ENCODE peak calls at places on chromosome 18, in four cellular contexts. I is K562, B is HepG2, Q is A549. S is an unnamed sample.

GRCh38 chr18:3960142-3960541 is 495.0 kb downstream of the DLGAP1 start:
- DNase-seq in Q (no peak), I (no peak), B (no peak), S (no peak)

GRCh38 chr18:44855681-44856080 is 175.0 kb downstream of the SETBP1 start:
- DNase-seq in Q (no peak), B (no peak), I (no peak), S (no peak)

GRCh38 chr18:57789105-57789504 is 14.0 kb downstream of the ATP8B1 start:
- DNase-seq in B (no peak), Q (no peak), I (no peak), S (peak; percentile 69)

GRCh38 chr18:24913507-24914147 is 438.3 kb downstream of the ZNF521 start:
- DNase-seq in Q (no peak), I (no peak), B (no peak), S (no peak)

GRCh38 chr18:50558157-50558556 is 1.7 kb upstream of the MAPK4 start:
- DNase-seq in B (no peak), Q (no peak), I (no peak), S (no peak)

GRCh38 chr18:47748093-47748796 is 182.2 kb downstream of the SMAD2 start:
- DNase-seq in Q (no peak), I (no peak), B (no peak), S (no peak)

GRCh38 chr18:64972545-64972944 is 778.3 kb upstream of the CDH7 start:
- DNase-seq in B (no peak), Q (no peak), I (no peak), S (no peak)

GRCh38 chr18:10453261-10453884 is 1.1 kb upstream of the APCDD1 start:
- DNase-seq in Q (no peak), I (no peak), B (no peak), S (no peak)

GRCh38 chr18:44887227-44887631 is 206.5 kb downstream of the SETBP1 start:
- DNase-seq in I (no peak), B (no peak), Q (no peak), S (peak; percentile 2)

GRCh38 chr18:58865714-58866113 is 1.0 kb downstream of the ZNF532 start:
- DNase-seq in B (no peak), I (no peak), Q (no peak), S (no peak)

GRCh38 chr18:58862851-58863538 is 1.7 kb upstream of the ZNF532 start:
- DNase-seq in Q (peak; percentile 45), B (no peak), I (no peak), S (peak; percentile 62)

GRCh38 chr18:58866261-58867232 is 1.9 kb downstream of the ZNF532 start:
- DNase-seq in B (no peak), I (no peak), Q (no peak), S (no peak)

GRCh38 chr18:58863539-58864145 is 1.0 kb upstream of the ZNF532 start:
- DNase-seq in B (no peak), Q (peak; percentile 44), I (no peak), S (peak; percentile 30)

DNA sequence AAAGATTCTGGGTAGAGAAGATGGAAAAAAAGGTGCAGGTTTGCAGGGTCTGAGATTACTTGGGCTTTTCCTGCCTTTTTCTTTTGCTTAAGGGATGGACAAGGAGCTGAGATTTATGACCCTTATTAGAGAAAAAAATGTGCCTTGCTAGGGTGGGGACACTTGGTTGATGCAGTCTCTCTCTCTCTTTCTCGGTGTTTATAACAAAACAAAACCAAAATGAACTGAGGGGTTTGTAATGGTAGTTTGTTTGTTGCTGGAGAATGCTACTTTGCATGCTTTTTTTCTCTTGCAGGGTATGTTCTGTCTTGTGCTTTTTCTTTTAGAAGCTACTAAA is 300 bp downstream of the ZNF532 start:
- DNase-seq in I (no peak), Q (no peak), B (no peak), S (no peak)
- TF ChIP-seq MAZ in I (no peak), Q (no peak), B (no peak), S (no peak)

GRCh38 chr18:67790527-67790926 is 274.0 kb upstream of the DSEL start:
- DNase-seq in B (no peak), I (no peak), Q (no peak), S (no peak)

GRCh38 chr18:67794512-67794911 is 278.0 kb upstream of the DSEL start:
- DNase-seq in I (no peak), Q (no peak), B (no peak), S (peak; percentile 51)

GRCh38 chr18:67783215-67783946 is 266.9 kb upstream of the DSEL start:
- DNase-seq in Q (peak; percentile 20), B (no peak), I (no peak), S (peak; percentile 93)

GRCh38 chr18:67788315-67788714 is 271.8 kb upstream of the DSEL start:
- DNase-seq in B (no peak), I (no peak), Q (no peak), S (no peak)

GRCh38 chr18:67788784-67789545 is 272.4 kb upstream of the DSEL start:
- DNase-seq in I (no peak), B (no peak), Q (no peak), S (peak; percentile 21)
- TF ChIP-seq MAZ in I (no peak), B (no peak), Q (no peak), S (no peak)

GRCh38 chr18:74310411-74310810 is 5.2 kb upstream of the C18orf63 start:
- DNase-seq in Q (peak; percentile 60), B (peak; percentile 55), I (no peak), S (peak; percentile 60)
- TF ChIP-seq MAZ in Q (no peak), B (no peak), I (no peak), S (no peak)

DNA sequence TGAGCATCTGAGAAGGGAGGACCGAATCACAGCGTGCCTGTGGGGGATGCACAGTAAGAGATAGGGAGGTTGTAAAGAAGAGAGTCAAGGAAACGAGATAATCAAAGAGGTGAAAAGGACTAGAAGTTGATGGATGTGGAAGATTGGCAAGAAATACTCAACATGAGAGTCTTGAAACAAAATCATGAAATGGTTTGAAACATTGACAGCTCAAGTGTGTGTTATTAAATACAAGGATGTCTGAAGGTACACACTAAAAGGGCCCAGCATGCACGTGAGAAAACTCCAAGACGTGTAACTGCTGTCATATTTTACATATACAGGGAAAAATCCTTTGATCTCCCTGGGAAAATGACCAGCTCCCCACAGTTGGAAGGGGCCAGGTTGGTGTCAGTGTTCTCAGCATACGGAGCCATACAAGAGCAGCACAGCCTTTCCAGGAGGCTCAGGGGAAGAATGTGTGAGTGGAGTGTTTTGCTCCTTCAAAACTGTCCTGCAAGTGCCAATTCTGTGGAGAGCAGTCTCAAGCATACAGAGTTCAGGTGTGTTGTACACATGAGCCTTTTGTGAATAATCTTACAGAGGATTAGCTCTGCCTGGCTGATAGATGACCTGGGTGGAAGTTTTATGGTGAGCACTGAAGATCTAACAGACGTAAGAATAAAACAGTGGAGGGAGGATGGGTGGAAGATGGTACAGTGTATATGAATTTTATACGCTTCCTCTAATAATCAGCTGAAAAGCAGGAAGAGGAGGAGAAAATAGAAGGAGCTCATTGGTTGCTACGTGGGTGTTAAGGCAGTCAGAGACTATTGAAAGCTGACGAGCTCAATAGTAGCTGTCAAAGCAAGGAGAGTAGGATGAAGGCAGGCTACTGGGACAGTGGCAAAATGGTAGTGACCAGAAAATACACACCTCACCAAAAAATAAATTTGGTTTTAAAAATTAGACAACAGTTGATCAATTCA is 126.8 kb downstream of the ATP9B start:
- DNase-seq in Q (no peak), B (no peak), I (no peak), S (no peak)
- TF ChIP-seq MAZ in Q (no peak), B (no peak), I (no peak), S (no peak)